ENCODE peak calls at places on chromosomes 2 and 18, in eight cellular contexts. G is BE2C, W is ovary, P is sigmoid colon, I is MM.1S, Y is tibial artery, H is IMR-90, Z is HCT116. B is an unnamed sample.
A peak's percentile ranks its signal among the peaks of the same experiment; 100 is the strongest.

GRCh38 chr18:21933931-21934765 is 193.6 kb downstream of the MIB1 start:
- DNase-seq in G (no peak), Y (no peak), Z (no peak), P (no peak), I (no peak), W (no peak), H (no peak), B (no peak)

GRCh38 chr18:71223487-71223886 is 934.6 kb downstream of the SOCS6 start:
- DNase-seq in H (no peak), Z (no peak), I (no peak), P (no peak), Y (no peak), G (no peak), W (no peak), B (no peak)

GRCh38 chr2:233795735-233796171 is 17.6 kb downstream of the MROH2A start:
- DNase-seq in Y (no peak), Z (no peak), I (no peak), G (no peak), P (no peak), H (no peak), W (no peak), B (no peak)

GRCh38 chr2:159976527-159977163 is 85.8 kb downstream of the PLA2R1 start:
- DNase-seq in H (no peak), G (no peak), I (no peak), Z (no peak), P (no peak), Y (no peak), W (no peak), B (no peak)

GRCh38 chr2:214772443-214773034 is 36.9 kb downstream of the BARD1 start:
- DNase-seq in Z (no peak), W (no peak), G (no peak), P (no peak), H (no peak), Y (no peak), I (no peak), B (no peak)

GRCh38 chr2:167572895-167573294 is 674.5 kb downstream of the STK39 start:
- DNase-seq in W (no peak), I (no peak), Z (no peak), Y (no peak), G (no peak), P (no peak), H (no peak), B (no peak)

GRCh38 chr18:11147962-11148654 is 1.3 kb downstream of the PIEZO2 start:
- DNase-seq in Y (no peak), I (no peak), W (no peak), P (no peak), H (no peak), Z (no peak), G (no peak), B (no peak)

GRCh38 chr2:165522746-165523145 is 53.2 kb downstream of the CSRNP3 start:
- DNase-seq in I (no peak), Y (no peak), G (no peak), W (no peak), P (no peak), H (no peak), Z (no peak), B (no peak)

GRCh38 chr2:222982010-222982908 is 69.7 kb upstream of the KCNE4 start:
- DNase-seq in G (peak; percentile 74), H (peak; percentile 89), Z (peak; percentile 65), I (no peak), W (peak; percentile 49), P (peak; percentile 79), Y (peak; percentile 72), B (peak; percentile 70)

GRCh38 chr18:7300971-7301553 is 70.2 kb downstream of the LRRC30 start:
- DNase-seq in Y (no peak), I (no peak), H (no peak), G (no peak), W (no peak), Z (no peak), P (no peak), B (no peak)

GRCh38 chr18:45169610-45170009 is 445.7 kb upstream of the SLC14A2 start:
- DNase-seq in G (no peak), I (no peak), H (peak; percentile 90), Z (no peak), P (peak; percentile 74), W (no peak), Y (peak; percentile 69), B (no peak)

GRCh38 chr2:64263315-64263714 is 119.1 kb upstream of the PELI1 start:
- DNase-seq in H (peak; percentile 88), G (no peak), P (no peak), Y (no peak), Z (no peak), W (no peak), I (peak; percentile 40), B (no peak)

GRCh38 chr2:130300258-130300969 is 42.3 kb upstream of the IMP4 start:
- DNase-seq in P (no peak), I (no peak), H (no peak), Z (no peak), Y (no peak), G (no peak), W (no peak), B (no peak)

GRCh38 chr2:7012141-7012809 is 95.1 kb downstream of the RNF144A start:
- DNase-seq in I (no peak), Z (no peak), Y (no peak), W (no peak), G (peak; percentile 86), H (no peak), P (peak; percentile 84), B (no peak)

GRCh38 chr2:191910518-191910917 is 63.6 kb upstream of the CAVIN2 start:
- DNase-seq in Z (no peak), Y (no peak), G (no peak), I (no peak), W (no peak), H (peak; percentile 92), P (no peak), B (no peak)

GRCh38 chr2:69082430-69082997 is 69.5 kb downstream of the ANTXR1 start:
- DNase-seq in Y (peak; percentile 34), G (peak; percentile 9), Z (no peak), W (peak; percentile 88), P (no peak), H (peak; percentile 90), I (no peak), B (no peak)

GRCh38 chr2:146597291-146597690 is 1247.5 kb upstream of the ACVR2A start:
- DNase-seq in G (no peak), Z (no peak), Y (no peak), P (no peak), W (no peak), H (no peak), I (no peak), B (no peak)

GRCh38 chr2:201965550-201965949 is 68.1 kb upstream of the FZD7 start:
- DNase-seq in Z (no peak), G (no peak), P (no peak), H (no peak), I (no peak), Y (no peak), W (no peak), B (no peak)

GRCh38 chr2:8234757-8235374 is 447.0 kb upstream of the ID2 start:
- DNase-seq in I (peak; percentile 24), G (no peak), Y (no peak), H (no peak), W (no peak), Z (no peak), P (no peak), B (peak; percentile 52)

GRCh38 chr18:25862881-25863600 is 227.4 kb downstream of the SS18 start:
- DNase-seq in Y (no peak), P (no peak), Z (no peak), W (no peak), H (no peak), I (no peak), G (no peak), B (no peak)

GRCh38 chr2:231000211-231000904 is 4.4 kb downstream of the SPATA3 start:
- DNase-seq in P (peak; percentile 57), G (no peak), W (no peak), I (no peak), Y (no peak), H (no peak), Z (no peak), B (no peak)

DNA sequence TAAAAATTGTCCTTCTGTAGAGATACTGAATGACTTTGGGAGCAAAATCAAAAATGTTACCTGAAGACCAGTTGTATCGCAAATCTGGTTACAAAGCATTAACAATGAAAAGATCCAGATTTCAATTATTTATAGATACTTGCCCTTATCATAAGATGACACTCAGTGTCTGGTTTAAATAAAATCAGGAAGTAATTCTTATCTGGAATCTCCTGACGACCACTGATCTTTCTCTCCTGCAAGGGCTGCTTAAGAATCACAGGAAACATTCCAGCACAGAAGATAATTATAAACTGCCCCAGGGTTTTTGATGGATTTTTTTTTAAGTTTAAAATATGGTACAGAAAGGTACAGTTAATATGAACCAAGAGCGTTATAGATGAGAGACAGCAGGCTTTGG is 205.7 kb downstream of the ALK start:
- DNase-seq in W (no peak), Z (no peak), Y (no peak), H (no peak), G (no peak), P (no peak), I (no peak), B (no peak)
- H3K9me3 ChIP-seq in W (no peaks in the 10 kb centered on the region), Z (no peaks in the 10 kb centered on the region), Y (no peaks in the 10 kb centered on the region), H (no peaks in the 10 kb centered on the region), G (no peaks in the 10 kb centered on the region), P (no peaks in the 10 kb centered on the region), I (no peaks in the 10 kb centered on the region), B (no peaks in the 10 kb centered on the region)

GRCh38 chr18:22985250-22985649 is 52.1 kb downstream of the RBBP8 start:
- DNase-seq in Z (no peak), Y (no peak), I (no peak), H (peak; percentile 23), W (no peak), P (no peak), G (no peak), B (no peak)

GRCh38 chr18:22980394-22980793 is 47.3 kb downstream of the RBBP8 start:
- DNase-seq in I (no peak), Z (no peak), G (no peak), H (no peak), W (no peak), P (no peak), Y (no peak), B (no peak)

GRCh38 chr18:22987547-22988182 is 54.5 kb downstream of the RBBP8 start:
- DNase-seq in G (no peak), Z (no peak), P (no peak), I (no peak), Y (no peak), H (no peak), W (no peak), B (no peak)

GRCh38 chr18:22981274-22982133 is 48.4 kb downstream of the RBBP8 start:
- DNase-seq in I (no peak), H (no peak), Z (no peak), G (no peak), P (no peak), W (no peak), Y (no peak), B (no peak)

GRCh38 chr18:22983175-22983574 is 50.0 kb downstream of the RBBP8 start:
- DNase-seq in Y (no peak), Z (peak; percentile 24), P (no peak), H (peak; percentile 64), G (no peak), W (no peak), I (peak; percentile 36), B (no peak)
- TF ChIP-seq CTCF in Y (peak; percentile 54), Z (peak; percentile 36), P (peak; percentile 41), H (peak; percentile 66), G (peak; percentile 26), W (no peak), I (peak; percentile 49), B (no peak)

GRCh38 chr2:177432703-177433102 is 40.1 kb downstream of the AGPS start:
- DNase-seq in Z (no peak), W (no peak), Y (no peak), H (no peak), P (no peak), G (no peak), I (peak; percentile 61), B (no peak)
- H3K9me3 ChIP-seq in Z (peaks cover 9% of the 10 kb centered on the region), W (no peaks in the 10 kb centered on the region), Y (peaks cover 14% of the 10 kb centered on the region), H (peaks cover 7% of the 10 kb centered on the region), P (peaks cover 4% of the 10 kb centered on the region), G (no peaks in the 10 kb centered on the region), I (no peaks in the 10 kb centered on the region), B (peaks cover 3% of the 10 kb centered on the region)

GRCh38 chr2:112685167-112685884 is 35.5 kb upstream of the NT5DC4 start:
- DNase-seq in P (no peak), W (no peak), Y (no peak), Z (no peak), I (no peak), G (no peak), H (no peak), B (no peak)
- TF ChIP-seq CTCF in P (no peak), W (no peak), Y (no peak), Z (no peak), I (no peak), G (no peak), H (no peak), B (no peak)